ENCODE peak calls at places on chromosomes 3 and 15, in eight cellular contexts. One of them, this sample, is unnamed.
A peak's percentile ranks its signal among the peaks of the same experiment; 100 is the strongest.

GRCh38 chr15:80787238-80787805 is 8.2 kb downstream of the CEMIP start:
- DNase-seq in neural crest cell: no peak
- DNase-seq in activated effector memory CD4-positive, alpha-beta T cell treated with Interleukin-2 at 50 U/mL for 16 hours: no peak
- DNase-seq in left ventricle myocardium superior: no peak
- DNase-seq in HTR-8/SVneo: no peak
- DNase-seq in stimulated activated CD8-positive, alpha-beta memory T cell treated with anti-CD3 and anti-CD28 coated beads, Interleukin-7, amount 100 ng/mL, for 1 hour: no peak
- DNase-seq in NCI-H1417: no peak
- DNase-seq in NCI-H187: no peak
- DNase-seq in this sample: no peak

GRCh38 chr3:42066516-42067181 is 24.5 kb upstream of the TRAK1 start:
- DNase-seq in NCI-H1417: peak; percentile 39
- DNase-seq in stimulated activated CD8-positive, alpha-beta memory T cell treated with anti-CD3 and anti-CD28 coated beads, Interleukin-7, amount 100 ng/mL, for 1 hour: no peak
- DNase-seq in activated effector memory CD4-positive, alpha-beta T cell treated with Interleukin-2 at 50 U/mL for 16 hours: no peak
- DNase-seq in NCI-H187: no peak
- DNase-seq in left ventricle myocardium superior: no peak
- DNase-seq in HTR-8/SVneo: no peak
- DNase-seq in neural crest cell: no peak
- DNase-seq in this sample: no peak

GRCh38 chr3:176650478-176650877 is 546.8 kb downstream of the TBL1XR1 start:
- DNase-seq in neural crest cell: no peak
- DNase-seq in NCI-H187: no peak
- DNase-seq in HTR-8/SVneo: no peak
- DNase-seq in NCI-H1417: no peak
- DNase-seq in activated effector memory CD4-positive, alpha-beta T cell treated with Interleukin-2 at 50 U/mL for 16 hours: no peak
- DNase-seq in left ventricle myocardium superior: no peak
- DNase-seq in stimulated activated CD8-positive, alpha-beta memory T cell treated with anti-CD3 and anti-CD28 coated beads, Interleukin-7, amount 100 ng/mL, for 1 hour: no peak
- DNase-seq in this sample: no peak

GRCh38 chr3:30637310-30638227 is 31.2 kb downstream of the TGFBR2 start:
- DNase-seq in NCI-H187: no peak
- DNase-seq in neural crest cell: no peak
- DNase-seq in NCI-H1417: no peak
- DNase-seq in HTR-8/SVneo: no peak
- DNase-seq in activated effector memory CD4-positive, alpha-beta T cell treated with Interleukin-2 at 50 U/mL for 16 hours: no peak
- DNase-seq in left ventricle myocardium superior: no peak
- DNase-seq in stimulated activated CD8-positive, alpha-beta memory T cell treated with anti-CD3 and anti-CD28 coated beads, Interleukin-7, amount 100 ng/mL, for 1 hour: no peak
- DNase-seq in this sample: no peak

GRCh38 chr3:196942226-196942914 is at the start of gene NCBP2:
- DNase-seq in neural crest cell: peak; percentile 99
- DNase-seq in NCI-H1417: peak; percentile 99
- DNase-seq in left ventricle myocardium superior: peak; percentile 99
- DNase-seq in activated effector memory CD4-positive, alpha-beta T cell treated with Interleukin-2 at 50 U/mL for 16 hours: peak; percentile 99
- DNase-seq in stimulated activated CD8-positive, alpha-beta memory T cell treated with anti-CD3 and anti-CD28 coated beads, Interleukin-7, amount 100 ng/mL, for 1 hour: peak; percentile 100
- DNase-seq in NCI-H187: peak; percentile 97
- DNase-seq in HTR-8/SVneo: peak; percentile 97
- DNase-seq in this sample: peak; percentile 99

GRCh38 chr3:88057650-88058321 is 1.0 kb downstream of the CGGBP1 start:
- DNase-seq in NCI-H187: no peak
- DNase-seq in stimulated activated CD8-positive, alpha-beta memory T cell treated with anti-CD3 and anti-CD28 coated beads, Interleukin-7, amount 100 ng/mL, for 1 hour: no peak
- DNase-seq in HTR-8/SVneo: no peak
- DNase-seq in left ventricle myocardium superior: no peak
- DNase-seq in NCI-H1417: no peak
- DNase-seq in activated effector memory CD4-positive, alpha-beta T cell treated with Interleukin-2 at 50 U/mL for 16 hours: no peak
- DNase-seq in neural crest cell: no peak
- DNase-seq in this sample: no peak

GRCh38 chr3:52454235-52454937 is 545 bp upstream of the TNNC1 start:
- DNase-seq in HTR-8/SVneo: no peak
- DNase-seq in NCI-H1417: no peak
- DNase-seq in NCI-H187: no peak
- DNase-seq in neural crest cell: no peak
- DNase-seq in left ventricle myocardium superior: peak; percentile 73
- DNase-seq in activated effector memory CD4-positive, alpha-beta T cell treated with Interleukin-2 at 50 U/mL for 16 hours: no peak
- DNase-seq in stimulated activated CD8-positive, alpha-beta memory T cell treated with anti-CD3 and anti-CD28 coated beads, Interleukin-7, amount 100 ng/mL, for 1 hour: no peak
- DNase-seq in this sample: no peak

GRCh38 chr3:5275529-5275928 is 88.0 kb downstream of the EDEM1 start:
- DNase-seq in stimulated activated CD8-positive, alpha-beta memory T cell treated with anti-CD3 and anti-CD28 coated beads, Interleukin-7, amount 100 ng/mL, for 1 hour: no peak
- DNase-seq in left ventricle myocardium superior: no peak
- DNase-seq in HTR-8/SVneo: no peak
- DNase-seq in neural crest cell: no peak
- DNase-seq in activated effector memory CD4-positive, alpha-beta T cell treated with Interleukin-2 at 50 U/mL for 16 hours: no peak
- DNase-seq in NCI-H187: no peak
- DNase-seq in NCI-H1417: no peak
- DNase-seq in this sample: no peak

GRCh38 chr3:171770689-171771620 is 39.3 kb downstream of the PLD1 start:
- DNase-seq in neural crest cell: no peak
- DNase-seq in HTR-8/SVneo: peak; percentile 30
- DNase-seq in NCI-H1417: no peak
- DNase-seq in stimulated activated CD8-positive, alpha-beta memory T cell treated with anti-CD3 and anti-CD28 coated beads, Interleukin-7, amount 100 ng/mL, for 1 hour: no peak
- DNase-seq in NCI-H187: no peak
- DNase-seq in activated effector memory CD4-positive, alpha-beta T cell treated with Interleukin-2 at 50 U/mL for 16 hours: no peak
- DNase-seq in left ventricle myocardium superior: no peak
- DNase-seq in this sample: no peak

GRCh38 chr3:89314454-89314853 is 207.0 kb downstream of the EPHA3 start:
- DNase-seq in NCI-H187: no peak
- DNase-seq in left ventricle myocardium superior: no peak
- DNase-seq in neural crest cell: no peak
- DNase-seq in HTR-8/SVneo: no peak
- DNase-seq in stimulated activated CD8-positive, alpha-beta memory T cell treated with anti-CD3 and anti-CD28 coated beads, Interleukin-7, amount 100 ng/mL, for 1 hour: no peak
- DNase-seq in activated effector memory CD4-positive, alpha-beta T cell treated with Interleukin-2 at 50 U/mL for 16 hours: no peak
- DNase-seq in NCI-H1417: peak; percentile 59
- DNase-seq in this sample: no peak

GRCh38 chr3:194667363-194667762 is 4.6 kb downstream of the LSG1 start:
- DNase-seq in NCI-H1417: no peak
- DNase-seq in NCI-H187: no peak
- DNase-seq in left ventricle myocardium superior: no peak
- DNase-seq in neural crest cell: no peak
- DNase-seq in stimulated activated CD8-positive, alpha-beta memory T cell treated with anti-CD3 and anti-CD28 coated beads, Interleukin-7, amount 100 ng/mL, for 1 hour: no peak
- DNase-seq in activated effector memory CD4-positive, alpha-beta T cell treated with Interleukin-2 at 50 U/mL for 16 hours: no peak
- DNase-seq in HTR-8/SVneo: no peak
- DNase-seq in this sample: no peak

GRCh38 chr15:49225572-49226281 is 55.7 kb downstream of the GALK2 start:
- DNase-seq in NCI-H187: no peak
- DNase-seq in activated effector memory CD4-positive, alpha-beta T cell treated with Interleukin-2 at 50 U/mL for 16 hours: no peak
- DNase-seq in HTR-8/SVneo: no peak
- DNase-seq in left ventricle myocardium superior: no peak
- DNase-seq in stimulated activated CD8-positive, alpha-beta memory T cell treated with anti-CD3 and anti-CD28 coated beads, Interleukin-7, amount 100 ng/mL, for 1 hour: no peak
- DNase-seq in neural crest cell: peak; percentile 18
- DNase-seq in NCI-H1417: no peak
- DNase-seq in this sample: no peak

GRCh38 chr3:14846481-14846880 is 27.7 kb downstream of the FGD5 start:
- DNase-seq in activated effector memory CD4-positive, alpha-beta T cell treated with Interleukin-2 at 50 U/mL for 16 hours: no peak
- DNase-seq in stimulated activated CD8-positive, alpha-beta memory T cell treated with anti-CD3 and anti-CD28 coated beads, Interleukin-7, amount 100 ng/mL, for 1 hour: no peak
- DNase-seq in NCI-H1417: no peak
- DNase-seq in left ventricle myocardium superior: no peak
- DNase-seq in HTR-8/SVneo: no peak
- DNase-seq in neural crest cell: no peak
- DNase-seq in NCI-H187: no peak
- DNase-seq in this sample: no peak

GRCh38 chr15:79430901-79431635 is 1.1 kb upstream of the MINAR1 start:
- DNase-seq in HTR-8/SVneo: no peak
- DNase-seq in stimulated activated CD8-positive, alpha-beta memory T cell treated with anti-CD3 and anti-CD28 coated beads, Interleukin-7, amount 100 ng/mL, for 1 hour: no peak
- DNase-seq in NCI-H1417: no peak
- DNase-seq in NCI-H187: no peak
- DNase-seq in neural crest cell: no peak
- DNase-seq in activated effector memory CD4-positive, alpha-beta T cell treated with Interleukin-2 at 50 U/mL for 16 hours: no peak
- DNase-seq in left ventricle myocardium superior: no peak
- DNase-seq in this sample: no peak

GRCh38 chr3:5188419-5189405 is 1.2 kb downstream of the EDEM1 start:
- DNase-seq in neural crest cell: peak; percentile 6
- DNase-seq in left ventricle myocardium superior: no peak
- DNase-seq in stimulated activated CD8-positive, alpha-beta memory T cell treated with anti-CD3 and anti-CD28 coated beads, Interleukin-7, amount 100 ng/mL, for 1 hour: peak; percentile 14
- DNase-seq in activated effector memory CD4-positive, alpha-beta T cell treated with Interleukin-2 at 50 U/mL for 16 hours: peak; percentile 46
- DNase-seq in NCI-H1417: peak; percentile 21
- DNase-seq in NCI-H187: no peak
- DNase-seq in HTR-8/SVneo: no peak
- DNase-seq in this sample: peak; percentile 21

GRCh38 chr3:130857336-130858026 is 36.4 kb upstream of the ATP2C1 start:
- DNase-seq in NCI-H187: no peak
- DNase-seq in HTR-8/SVneo: no peak
- DNase-seq in NCI-H1417: no peak
- DNase-seq in activated effector memory CD4-positive, alpha-beta T cell treated with Interleukin-2 at 50 U/mL for 16 hours: no peak
- DNase-seq in neural crest cell: no peak
- DNase-seq in stimulated activated CD8-positive, alpha-beta memory T cell treated with anti-CD3 and anti-CD28 coated beads, Interleukin-7, amount 100 ng/mL, for 1 hour: no peak
- DNase-seq in left ventricle myocardium superior: no peak
- DNase-seq in this sample: no peak

GRCh38 chr3:161274691-161275298 is 53.7 kb downstream of the NMD3 start:
- DNase-seq in activated effector memory CD4-positive, alpha-beta T cell treated with Interleukin-2 at 50 U/mL for 16 hours: no peak
- DNase-seq in NCI-H1417: peak; percentile 63
- DNase-seq in neural crest cell: peak; percentile 20
- DNase-seq in stimulated activated CD8-positive, alpha-beta memory T cell treated with anti-CD3 and anti-CD28 coated beads, Interleukin-7, amount 100 ng/mL, for 1 hour: no peak
- DNase-seq in NCI-H187: peak; percentile 23
- DNase-seq in HTR-8/SVneo: peak; percentile 31
- DNase-seq in left ventricle myocardium superior: no peak
- DNase-seq in this sample: peak; percentile 5

GRCh38 chr3:59480486-59480995 is 430.7 kb upstream of the CFAP20DC start:
- DNase-seq in HTR-8/SVneo: no peak
- DNase-seq in NCI-H1417: no peak
- DNase-seq in activated effector memory CD4-positive, alpha-beta T cell treated with Interleukin-2 at 50 U/mL for 16 hours: no peak
- DNase-seq in neural crest cell: no peak
- DNase-seq in stimulated activated CD8-positive, alpha-beta memory T cell treated with anti-CD3 and anti-CD28 coated beads, Interleukin-7, amount 100 ng/mL, for 1 hour: no peak
- DNase-seq in NCI-H187: no peak
- DNase-seq in left ventricle myocardium superior: no peak
- DNase-seq in this sample: no peak

GRCh38 chr3:73502609-73503560 is 121.9 kb downstream of the PDZRN3 start:
- DNase-seq in NCI-H187: peak; percentile 39
- DNase-seq in NCI-H1417: peak; percentile 44
- DNase-seq in HTR-8/SVneo: peak; percentile 38
- DNase-seq in activated effector memory CD4-positive, alpha-beta T cell treated with Interleukin-2 at 50 U/mL for 16 hours: no peak
- DNase-seq in neural crest cell: peak; percentile 67
- DNase-seq in left ventricle myocardium superior: peak; percentile 63
- DNase-seq in stimulated activated CD8-positive, alpha-beta memory T cell treated with anti-CD3 and anti-CD28 coated beads, Interleukin-7, amount 100 ng/mL, for 1 hour: no peak
- DNase-seq in this sample: no peak

GRCh38 chr3:129559565-129560079 is 16.6 kb downstream of the H1-8 start:
- DNase-seq in left ventricle myocardium superior: no peak
- DNase-seq in HTR-8/SVneo: no peak
- DNase-seq in NCI-H1417: no peak
- DNase-seq in activated effector memory CD4-positive, alpha-beta T cell treated with Interleukin-2 at 50 U/mL for 16 hours: no peak
- DNase-seq in NCI-H187: no peak
- DNase-seq in neural crest cell: no peak
- DNase-seq in stimulated activated CD8-positive, alpha-beta memory T cell treated with anti-CD3 and anti-CD28 coated beads, Interleukin-7, amount 100 ng/mL, for 1 hour: no peak
- DNase-seq in this sample: no peak

GRCh38 chr3:42102569-42102968 is 11.4 kb downstream of the TRAK1 start:
- DNase-seq in NCI-H187: no peak
- DNase-seq in left ventricle myocardium superior: no peak
- DNase-seq in neural crest cell: no peak
- DNase-seq in activated effector memory CD4-positive, alpha-beta T cell treated with Interleukin-2 at 50 U/mL for 16 hours: no peak
- DNase-seq in stimulated activated CD8-positive, alpha-beta memory T cell treated with anti-CD3 and anti-CD28 coated beads, Interleukin-7, amount 100 ng/mL, for 1 hour: no peak
- DNase-seq in NCI-H1417: no peak
- DNase-seq in HTR-8/SVneo: no peak
- DNase-seq in this sample: no peak

GRCh38 chr3:66041116-66041515 is 2.4 kb upstream of the MAGI1 start:
- DNase-seq in left ventricle myocardium superior: no peak
- DNase-seq in activated effector memory CD4-positive, alpha-beta T cell treated with Interleukin-2 at 50 U/mL for 16 hours: no peak
- DNase-seq in neural crest cell: no peak
- DNase-seq in NCI-H187: no peak
- DNase-seq in HTR-8/SVneo: no peak
- DNase-seq in NCI-H1417: no peak
- DNase-seq in stimulated activated CD8-positive, alpha-beta memory T cell treated with anti-CD3 and anti-CD28 coated beads, Interleukin-7, amount 100 ng/mL, for 1 hour: no peak
- DNase-seq in this sample: no peak

GRCh38 chr3:124292329-124292728 is 300.4 kb upstream of the ROPN1 start:
- DNase-seq in neural crest cell: no peak
- DNase-seq in NCI-H1417: peak; percentile 56
- DNase-seq in left ventricle myocardium superior: no peak
- DNase-seq in NCI-H187: no peak
- DNase-seq in activated effector memory CD4-positive, alpha-beta T cell treated with Interleukin-2 at 50 U/mL for 16 hours: no peak
- DNase-seq in HTR-8/SVneo: no peak
- DNase-seq in stimulated activated CD8-positive, alpha-beta memory T cell treated with anti-CD3 and anti-CD28 coated beads, Interleukin-7, amount 100 ng/mL, for 1 hour: no peak
- DNase-seq in this sample: no peak

GRCh38 chr15:28912422-28912821 is 26.6 kb downstream of the APBA2 start:
- DNase-seq in HTR-8/SVneo: no peak
- DNase-seq in left ventricle myocardium superior: no peak
- DNase-seq in neural crest cell: no peak
- DNase-seq in stimulated activated CD8-positive, alpha-beta memory T cell treated with anti-CD3 and anti-CD28 coated beads, Interleukin-7, amount 100 ng/mL, for 1 hour: no peak
- DNase-seq in activated effector memory CD4-positive, alpha-beta T cell treated with Interleukin-2 at 50 U/mL for 16 hours: no peak
- DNase-seq in NCI-H187: no peak
- DNase-seq in NCI-H1417: no peak
- DNase-seq in this sample: no peak

GRCh38 chr15:31489801-31490646 is 163.4 kb downstream of the KLF13 start:
- DNase-seq in NCI-H1417: peak; percentile 54
- DNase-seq in neural crest cell: peak; percentile 32
- DNase-seq in left ventricle myocardium superior: peak; percentile 56
- DNase-seq in NCI-H187: no peak
- DNase-seq in HTR-8/SVneo: peak; percentile 63
- DNase-seq in activated effector memory CD4-positive, alpha-beta T cell treated with Interleukin-2 at 50 U/mL for 16 hours: peak; percentile 18
- DNase-seq in stimulated activated CD8-positive, alpha-beta memory T cell treated with anti-CD3 and anti-CD28 coated beads, Interleukin-7, amount 100 ng/mL, for 1 hour: no peak
- DNase-seq in this sample: no peak

GRCh38 chr3:45665101-45665572 is 24.1 kb upstream of the SACM1L start:
- DNase-seq in stimulated activated CD8-positive, alpha-beta memory T cell treated with anti-CD3 and anti-CD28 coated beads, Interleukin-7, amount 100 ng/mL, for 1 hour: no peak
- DNase-seq in activated effector memory CD4-positive, alpha-beta T cell treated with Interleukin-2 at 50 U/mL for 16 hours: peak; percentile 53
- DNase-seq in NCI-H187: no peak
- DNase-seq in HTR-8/SVneo: no peak
- DNase-seq in NCI-H1417: peak; percentile 4
- DNase-seq in left ventricle myocardium superior: no peak
- DNase-seq in neural crest cell: no peak
- DNase-seq in this sample: no peak